ENCODE peak calls at places on chromosome 22, in eight cellular contexts. A is GM13977, D is neural crest cell, Y is pancreas, P is fibroblast of the aortic adventitia, W is left ventricle myocardium inferior, R is cardiac fibroblast, S is nephron progenitor cell. H is an unnamed sample.

GRCh38 chr22:35275580-35275979 is 18.3 kb downstream of the HMGXB4 start:
- DNase-seq in R (no peak), A (no peak), Y (no peak), D (no peak), S (no peak), P (no peak), W (no peak), H (peak)

GRCh38 chr22:35690001-35690400 is 27.7 kb upstream of the APOL5 start:
- DNase-seq in W (no peak), Y (no peak), D (no peak), A (no peak), S (no peak), R (no peak), P (no peak), H (no peak)

GRCh38 chr22:47301820-47302475 is 539.5 kb downstream of the TBC1D22A start:
- DNase-seq in R (no peak), W (no peak), P (no peak), D (no peak), A (no peak), Y (no peak), S (no peak), H (no peak)

GRCh38 chr22:23272371-23272770 is 92.1 kb downstream of the BCR start:
- DNase-seq in Y (peak), P (no peak), D (no peak), W (no peak), R (no peak), S (no peak), A (no peak), H (no peak)

GRCh38 chr22:46245515-46245914 is 4.6 kb downstream of the CDPF1 start:
- DNase-seq in A (no peak), R (peak), Y (no peak), W (peak), S (no peak), D (no peak), P (no peak), H (no peak)

GRCh38 chr22:50115693-50116092 is 25.9 kb downstream of the MOV10L1 start:
- DNase-seq in R (peak), W (no peak), A (no peak), P (peak), S (no peak), D (no peak), Y (no peak), H (peak)

GRCh38 chr22:47355388-47355725 is 592.9 kb downstream of the TBC1D22A start:
- DNase-seq in Y (no peak), P (no peak), W (no peak), S (no peak), A (no peak), R (no peak), D (no peak), H (no peak)

GRCh38 chr22:50246242-50247175 is 1.7 kb upstream of the TUBGCP6 start:
- DNase-seq in R (no peak), S (no peak), Y (no peak), D (no peak), P (no peak), W (no peak), A (no peak), H (peak)

GRCh38 chr22:22886546-22886945 is 1.1 kb upstream of the IGLL5 start:
- DNase-seq in D (no peak), W (no peak), P (no peak), R (no peak), S (no peak), A (peak), Y (no peak), H (no peak)

GRCh38 chr22:17945156-17945850 is 79.1 kb downstream of the MICAL3 start:
- DNase-seq in Y (no peak), W (no peak), R (no peak), S (no peak), D (no peak), P (no peak), A (no peak), H (no peak)

GRCh38 chr22:20131856-20132685 is 467 bp downstream of the ZDHHC8 start:
- DNase-seq in S (peak), A (no peak), D (no peak), P (no peak), R (peak), W (peak), Y (peak), H (no peak)

GRCh38 chr22:35966314-35967045 is 62.1 kb downstream of the RBFOX2 start:
- DNase-seq in R (no peak), P (no peak), A (no peak), D (no peak), W (no peak), Y (no peak), S (no peak), H (peak)

GRCh38 chr22:42862045-42862734 is 5.1 kb upstream of the ARFGAP3 start:
- DNase-seq in Y (no peak), P (peak), W (no peak), D (no peak), R (no peak), S (no peak), A (no peak), H (peak)

GRCh38 chr22:35656284-35656752 is 8.1 kb downstream of the APOL6 start:
- DNase-seq in A (no peak), S (no peak), R (peak), W (no peak), P (peak), Y (no peak), D (no peak), H (no peak)

GRCh38 chr22:35301370-35301874 is 1.7 kb downstream of the TOM1 start:
- DNase-seq in W (no peak), D (no peak), S (no peak), P (peak), Y (no peak), A (no peak), R (peak), H (peak)

GRCh38 chr22:39134366-39135091 is 18.0 kb downstream of the CBX7 start:
- DNase-seq in S (no peak), R (no peak), D (no peak), P (no peak), A (peak), W (no peak), Y (peak), H (no peak)

GRCh38 chr22:36077261-36077660 is 48.6 kb upstream of the RBFOX2 start:
- DNase-seq in W (no peak), A (no peak), D (no peak), Y (no peak), S (no peak), P (peak), R (peak), H (peak)

GRCh38 chr22:35910013-35910860 is 118.4 kb downstream of the RBFOX2 start:
- DNase-seq in A (no peak), P (peak), Y (no peak), D (no peak), R (peak), S (no peak), W (no peak), H (no peak)

GRCh38 chr22:22201185-22201924 is 43.2 kb upstream of the VPREB1 start:
- DNase-seq in D (no peak), W (peak), A (peak), R (peak), P (no peak), Y (no peak), S (no peak), H (peak)

GRCh38 chr22:35191412-35191811 is 65.9 kb upstream of the HMGXB4 start:
- DNase-seq in R (peak), Y (no peak), W (no peak), S (no peak), A (no peak), P (no peak), D (no peak), H (peak)

GRCh38 chr22:45429424-45429823 is 15.9 kb downstream of the RIBC2 start:
- DNase-seq in S (no peak), P (no peak), R (no peak), D (no peak), Y (no peak), A (no peak), W (no peak), H (no peak)

GRCh38 chr22:45948081-45948648 is 28.8 kb downstream of the WNT7B start:
- DNase-seq in A (no peak), W (no peak), R (no peak), P (no peak), D (no peak), Y (no peak), S (no peak), H (no peak)

GRCh38 chr22:42275970-42276369 is 5.5 kb upstream of the TCF20 start:
- DNase-seq in P (no peak), W (no peak), A (no peak), D (no peak), S (no peak), Y (no peak), R (no peak), H (no peak)

GRCh38 chr22:19109198-19110063 is 12.8 kb downstream of the DGCR2 start:
- DNase-seq in W (no peak), Y (no peak), S (no peak), P (peak), R (peak), A (peak), D (no peak), H (no peak)

GRCh38 chr22:25929479-25929878 is 187.5 kb downstream of the MYO18B start:
- DNase-seq in R (no peak), W (no peak), A (no peak), Y (no peak), D (no peak), P (no peak), S (no peak), H (no peak)

GRCh38 chr22:45528046-45528445 is 25.4 kb downstream of the FBLN1 start:
- DNase-seq in S (no peak), P (no peak), A (no peak), R (no peak), D (no peak), Y (no peak), W (no peak), H (no peak)

GRCh38 chr22:19182472-19183157 is 4.1 kb upstream of the SLC25A1 start:
- DNase-seq in S (no peak), A (no peak), D (no peak), P (no peak), Y (no peak), R (no peak), W (no peak), H (no peak)

GRCh38 chr22:42316988-42317387 is 46.5 kb upstream of the TCF20 start:
- DNase-seq in R (peak), Y (no peak), P (peak), W (peak), A (no peak), D (no peak), S (no peak), H (no peak)

GRCh38 chr22:22148905-22149304 is 95.7 kb upstream of the VPREB1 start:
- DNase-seq in A (no peak), Y (no peak), W (no peak), R (no peak), P (no peak), S (no peak), D (no peak), H (no peak)

GRCh38 chr22:38788417-38788816 is 5.5 kb downstream of the DNAL4 start:
- DNase-seq in W (peak), Y (no peak), S (no peak), D (no peak), P (peak), A (no peak), R (peak), H (peak)

GRCh38 chr22:21755855-21756284 is 20.3 kb upstream of the YPEL1 start:
- DNase-seq in D (no peak), Y (no peak), S (no peak), R (peak), A (peak), P (peak), W (no peak), H (peak)

GRCh38 chr22:48152916-48153315 is 1390.5 kb downstream of the TBC1D22A start:
- DNase-seq in Y (no peak), W (no peak), R (no peak), D (no peak), A (no peak), S (no peak), P (no peak), H (no peak)

GRCh38 chr22:42336527-42337227 is 66.2 kb upstream of the TCF20 start:
- DNase-seq in R (no peak), P (no peak), Y (no peak), S (no peak), D (no peak), A (no peak), W (no peak), H (no peak)

GRCh38 chr22:35418726-35419125 is 18.8 kb downstream of the MCM5 start:
- DNase-seq in D (no peak), W (no peak), Y (no peak), S (no peak), R (no peak), P (no peak), A (no peak), H (no peak)

GRCh38 chr22:19870153-19871022 is 15.7 kb upstream of the GNB1L start:
- DNase-seq in A (no peak), P (no peak), D (no peak), R (no peak), Y (peak), W (no peak), S (no peak), H (no peak)

GRCh38 chr22:23068832-23069385 is 1.4 kb upstream of the GNAZ start:
- DNase-seq in S (no peak), Y (peak), D (no peak), P (no peak), A (no peak), R (no peak), W (no peak), H (no peak)

GRCh38 chr22:39090426-39091064 is 6.5 kb upstream of the APOBEC3H start:
- DNase-seq in R (no peak), Y (no peak), P (no peak), D (no peak), W (no peak), A (no peak), S (no peak), H (peak)

GRCh38 chr22:46948411-46949144 is 186.1 kb downstream of the TBC1D22A start:
- DNase-seq in Y (no peak), S (no peak), W (no peak), A (peak), R (no peak), P (no peak), D (no peak), H (no peak)

GRCh38 chr22:19800761-19801244 is 40.2 kb downstream of the TBX1 start:
- DNase-seq in D (peak), P (peak), Y (peak), R (peak), A (no peak), W (no peak), S (no peak), H (no peak)

GRCh38 chr22:44155115-44155514 is 25.6 kb upstream of the PARVG start:
- DNase-seq in D (no peak), A (no peak), S (no peak), Y (peak), P (no peak), R (no peak), W (no peak), H (no peak)
- TF ChIP-seq CTCF in D (no peak), A (no peak), S (no peak), Y (no peak), P (no peak), R (no peak), W (no peak), H (no peak)

DNA sequence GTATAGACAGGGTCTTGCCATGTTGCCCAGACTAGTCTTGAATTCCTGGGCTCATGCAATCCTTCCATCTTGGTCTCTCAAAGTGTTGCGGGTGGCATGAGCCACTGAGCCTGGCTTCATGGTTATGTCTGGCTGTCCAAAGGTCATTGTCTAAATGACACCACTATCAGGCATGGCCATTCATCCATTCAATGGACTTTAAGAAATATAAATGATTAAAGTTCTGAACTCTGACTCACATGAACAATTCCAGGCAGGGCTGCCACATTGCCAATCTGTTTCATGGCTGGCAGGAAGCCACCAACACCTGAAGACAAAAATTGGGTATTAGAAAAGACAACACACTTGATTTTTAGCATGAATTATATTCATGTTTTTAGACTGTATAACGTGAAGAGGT is 4.1 kb downstream of the RTCB start:
- DNase-seq in W (no peak), D (no peak), R (no peak), A (no peak), P (no peak), Y (no peak), S (no peak), H (no peak)
- TF ChIP-seq CTCF in W (no peak), D (no peak), R (no peak), A (no peak), P (no peak), Y (no peak), S (no peak), H (no peak)

DNA sequence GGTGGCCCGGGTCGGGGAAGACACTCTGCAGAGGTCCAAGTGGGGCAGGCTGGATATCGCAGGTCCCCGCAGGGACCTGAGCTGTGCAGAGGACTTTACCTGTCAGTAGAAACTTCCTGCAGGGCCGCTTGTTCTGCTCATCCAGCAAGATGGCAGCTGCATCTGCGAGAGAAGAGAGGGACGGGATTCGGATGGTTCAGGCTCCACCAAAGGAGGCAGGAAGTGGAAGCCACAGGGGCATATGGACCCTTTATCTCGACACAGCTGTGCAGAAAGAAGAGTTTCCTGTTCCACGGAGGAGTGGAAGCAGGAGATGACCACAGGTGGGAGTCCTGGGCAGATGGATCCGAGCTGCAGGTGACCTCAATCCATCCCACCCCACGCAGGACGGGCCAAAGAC is 22.5 kb downstream of the CABP7 start:
- DNase-seq in R (no peak), P (no peak), W (no peak), Y (no peak), S (no peak), D (no peak), A (no peak), H (no peak)
- TF ChIP-seq CTCF in R (no peak), P (no peak), W (no peak), Y (no peak), S (no peak), D (no peak), A (no peak), H (no peak)

GRCh38 chr22:27436591-27436990 is 365.0 kb downstream of the MN1 start:
- DNase-seq in S (peak), P (no peak), R (no peak), A (no peak), W (no peak), Y (no peak), D (no peak), H (no peak)

GRCh38 chr22:27437570-27437969 is 364.0 kb downstream of the MN1 start:
- DNase-seq in S (no peak), W (no peak), D (no peak), Y (no peak), P (no peak), A (no peak), R (no peak), H (no peak)

GRCh38 chr22:27439131-27439530 is 362.4 kb downstream of the MN1 start:
- DNase-seq in P (no peak), A (no peak), S (no peak), W (no peak), Y (no peak), R (no peak), D (no peak), H (no peak)

GRCh38 chr22:27435839-27436581 is 365.5 kb downstream of the MN1 start:
- DNase-seq in R (peak), W (peak), S (peak), P (peak), Y (no peak), A (no peak), D (peak), H (no peak)

GRCh38 chr22:27438271-27438980 is 363.1 kb downstream of the MN1 start:
- DNase-seq in S (peak), R (peak), D (no peak), W (no peak), Y (peak), A (no peak), P (peak), H (peak)
- TF ChIP-seq CTCF in S (no peak), R (no peak), D (no peak), W (no peak), Y (no peak), A (no peak), P (no peak), H (peak)

GRCh38 chr22:40524392-40525249 is 111.9 kb downstream of the MRTFA start:
- DNase-seq in A (no peak), W (no peak), Y (no peak), S (no peak), R (peak), D (no peak), P (peak), H (peak)
- TF ChIP-seq CTCF in A (peak), W (no peak), Y (no peak), S (no peak), R (peak), D (no peak), P (peak), H (peak)

GRCh38 chr22:27150530-27150909 is 493.1 kb downstream of the MIAT start:
- DNase-seq in Y (no peak), R (no peak), W (no peak), S (no peak), P (peak), A (no peak), D (no peak), H (no peak)

GRCh38 chr22:27151407-27151806 is 494.0 kb downstream of the MIAT start:
- DNase-seq in P (no peak), A (no peak), S (no peak), Y (no peak), W (no peak), R (no peak), D (no peak), H (no peak)

GRCh38 chr22:27152883-27153282 is 495.5 kb downstream of the MIAT start:
- DNase-seq in A (no peak), Y (no peak), P (no peak), D (no peak), W (no peak), S (no peak), R (no peak), H (no peak)

GRCh38 chr22:27153386-27153785 is 496.0 kb downstream of the MIAT start:
- DNase-seq in W (no peak), D (no peak), P (no peak), R (no peak), S (no peak), A (no peak), Y (no peak), H (no peak)

GRCh38 chr22:27152033-27152432 is 494.6 kb downstream of the MIAT start:
- DNase-seq in S (no peak), D (no peak), R (no peak), W (no peak), Y (no peak), P (no peak), A (no peak), H (no peak)
- TF ChIP-seq CTCF in S (no peak), D (no peak), R (no peak), W (no peak), Y (no peak), P (no peak), A (no peak), H (no peak)

DNA sequence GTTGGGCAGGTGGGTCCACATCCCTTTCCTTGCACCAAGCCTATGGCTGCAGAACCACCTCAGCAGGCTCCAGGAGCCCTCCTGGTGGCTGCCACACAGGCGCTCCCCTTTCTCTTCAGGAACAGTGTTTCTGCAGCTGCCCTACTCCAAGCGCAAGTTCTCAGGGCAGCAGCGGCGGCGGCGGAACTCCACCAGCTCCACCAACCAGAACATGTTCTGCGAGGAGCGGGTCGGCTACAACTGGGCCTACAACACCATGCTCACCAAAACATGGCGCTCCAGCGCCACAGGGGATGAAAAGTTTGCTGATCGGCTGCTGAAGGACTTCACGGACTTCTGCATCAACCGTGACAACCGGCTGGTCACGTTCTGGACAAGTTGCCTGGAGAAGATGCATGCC is 38.2 kb upstream of the YWHAH start:
- DNase-seq in A (no peak), Y (no peak), D (no peak), R (no peak), W (no peak), P (no peak), S (no peak), H (no peak)
- TF ChIP-seq CTCF in A (no peak), Y (no peak), D (no peak), R (no peak), W (no peak), P (no peak), S (no peak), H (no peak)